ENCODE peak calls at places on chromosomes 13 and 19, in ten cellular contexts. One of them, this sample, is unnamed.

GRCh38 chr19:56119585-56119978 is 1.5 kb downstream of the ZNF787 start:
- DNase-seq in CD4-positive, CD25-positive, alpha-beta regulatory T cell: no peak
- DNase-seq in cardiac muscle cell: no peak
- DNase-seq in activated T-cell treated with anti-CD3 and anti-CD28 coated beads, Interleukin-2, amount 50 U/mL, for 1 hour: no peak
- DNase-seq in choroid plexus epithelial cell: peak
- DNase-seq in LoVo: no peak
- DNase-seq in stimulated activated CD4-positive, alpha-beta T cell treated with anti-CD3 and anti-CD28 coated beads, Interleukin-12 subunit alpha, Interleukin-12 subunit beta, amount 100 ng/mL, for 48 hours: no peak
- DNase-seq in right cardiac atrium: peak
- DNase-seq in T-helper 9 cell: no peak
- DNase-seq in head of caudate nucleus: no peak
- DNase-seq in this sample: no peak

GRCh38 chr19:10328558-10329429 is 4.5 kb downstream of the RAVER1 start:
- DNase-seq in stimulated activated CD4-positive, alpha-beta T cell treated with anti-CD3 and anti-CD28 coated beads, Interleukin-12 subunit alpha, Interleukin-12 subunit beta, amount 100 ng/mL, for 48 hours: no peak
- DNase-seq in choroid plexus epithelial cell: no peak
- DNase-seq in activated T-cell treated with anti-CD3 and anti-CD28 coated beads, Interleukin-2, amount 50 U/mL, for 1 hour: no peak
- DNase-seq in LoVo: no peak
- DNase-seq in right cardiac atrium: peak
- DNase-seq in CD4-positive, CD25-positive, alpha-beta regulatory T cell: no peak
- DNase-seq in head of caudate nucleus: no peak
- DNase-seq in T-helper 9 cell: no peak
- DNase-seq in cardiac muscle cell: no peak
- DNase-seq in this sample: no peak

GRCh38 chr19:46602392-46603194 is 1.5 kb downstream of the CALM3 start:
- DNase-seq in CD4-positive, CD25-positive, alpha-beta regulatory T cell: no peak
- DNase-seq in T-helper 9 cell: no peak
- DNase-seq in head of caudate nucleus: peak
- DNase-seq in right cardiac atrium: peak
- DNase-seq in choroid plexus epithelial cell: no peak
- DNase-seq in LoVo: no peak
- DNase-seq in stimulated activated CD4-positive, alpha-beta T cell treated with anti-CD3 and anti-CD28 coated beads, Interleukin-12 subunit alpha, Interleukin-12 subunit beta, amount 100 ng/mL, for 48 hours: no peak
- DNase-seq in cardiac muscle cell: no peak
- DNase-seq in activated T-cell treated with anti-CD3 and anti-CD28 coated beads, Interleukin-2, amount 50 U/mL, for 1 hour: peak
- DNase-seq in this sample: peak

GRCh38 chr13:35764359-35765015 is 288.0 kb upstream of the MAB21L1 start:
- DNase-seq in head of caudate nucleus: no peak
- DNase-seq in activated T-cell treated with anti-CD3 and anti-CD28 coated beads, Interleukin-2, amount 50 U/mL, for 1 hour: no peak
- DNase-seq in right cardiac atrium: no peak
- DNase-seq in CD4-positive, CD25-positive, alpha-beta regulatory T cell: no peak
- DNase-seq in stimulated activated CD4-positive, alpha-beta T cell treated with anti-CD3 and anti-CD28 coated beads, Interleukin-12 subunit alpha, Interleukin-12 subunit beta, amount 100 ng/mL, for 48 hours: no peak
- DNase-seq in LoVo: no peak
- DNase-seq in choroid plexus epithelial cell: peak
- DNase-seq in T-helper 9 cell: no peak
- DNase-seq in cardiac muscle cell: no peak
- DNase-seq in this sample: no peak

GRCh38 chr13:39108746-39109145 is 70.5 kb downstream of the NHLRC3 start:
- DNase-seq in head of caudate nucleus: no peak
- DNase-seq in activated T-cell treated with anti-CD3 and anti-CD28 coated beads, Interleukin-2, amount 50 U/mL, for 1 hour: no peak
- DNase-seq in stimulated activated CD4-positive, alpha-beta T cell treated with anti-CD3 and anti-CD28 coated beads, Interleukin-12 subunit alpha, Interleukin-12 subunit beta, amount 100 ng/mL, for 48 hours: no peak
- DNase-seq in LoVo: no peak
- DNase-seq in CD4-positive, CD25-positive, alpha-beta regulatory T cell: no peak
- DNase-seq in right cardiac atrium: no peak
- DNase-seq in choroid plexus epithelial cell: no peak
- DNase-seq in T-helper 9 cell: no peak
- DNase-seq in cardiac muscle cell: no peak
- DNase-seq in this sample: no peak

GRCh38 chr19:33402421-33403220 is 29.1 kb downstream of the CEBPG start:
- DNase-seq in head of caudate nucleus: no peak
- DNase-seq in right cardiac atrium: peak
- DNase-seq in stimulated activated CD4-positive, alpha-beta T cell treated with anti-CD3 and anti-CD28 coated beads, Interleukin-12 subunit alpha, Interleukin-12 subunit beta, amount 100 ng/mL, for 48 hours: no peak
- DNase-seq in cardiac muscle cell: no peak
- DNase-seq in T-helper 9 cell: no peak
- DNase-seq in choroid plexus epithelial cell: no peak
- DNase-seq in activated T-cell treated with anti-CD3 and anti-CD28 coated beads, Interleukin-2, amount 50 U/mL, for 1 hour: no peak
- DNase-seq in CD4-positive, CD25-positive, alpha-beta regulatory T cell: no peak
- DNase-seq in LoVo: no peak
- DNase-seq in this sample: peak

GRCh38 chr19:7348587-7349230 is at the start of gene ARHGEF18:
- DNase-seq in CD4-positive, CD25-positive, alpha-beta regulatory T cell: peak
- DNase-seq in choroid plexus epithelial cell: peak
- DNase-seq in head of caudate nucleus: no peak
- DNase-seq in LoVo: no peak
- DNase-seq in stimulated activated CD4-positive, alpha-beta T cell treated with anti-CD3 and anti-CD28 coated beads, Interleukin-12 subunit alpha, Interleukin-12 subunit beta, amount 100 ng/mL, for 48 hours: no peak
- DNase-seq in T-helper 9 cell: no peak
- DNase-seq in right cardiac atrium: peak
- DNase-seq in activated T-cell treated with anti-CD3 and anti-CD28 coated beads, Interleukin-2, amount 50 U/mL, for 1 hour: peak
- DNase-seq in cardiac muscle cell: no peak
- DNase-seq in this sample: no peak

GRCh38 chr19:51407631-51408131 is 9.8 kb downstream of the SIGLEC10 start:
- DNase-seq in LoVo: no peak
- DNase-seq in T-helper 9 cell: no peak
- DNase-seq in choroid plexus epithelial cell: peak
- DNase-seq in head of caudate nucleus: no peak
- DNase-seq in activated T-cell treated with anti-CD3 and anti-CD28 coated beads, Interleukin-2, amount 50 U/mL, for 1 hour: no peak
- DNase-seq in cardiac muscle cell: peak
- DNase-seq in CD4-positive, CD25-positive, alpha-beta regulatory T cell: no peak
- DNase-seq in right cardiac atrium: no peak
- DNase-seq in stimulated activated CD4-positive, alpha-beta T cell treated with anti-CD3 and anti-CD28 coated beads, Interleukin-12 subunit alpha, Interleukin-12 subunit beta, amount 100 ng/mL, for 48 hours: no peak
- DNase-seq in this sample: peak

GRCh38 chr19:31676271-31677004 is 327.2 kb upstream of the TSHZ3 start:
- DNase-seq in choroid plexus epithelial cell: no peak
- DNase-seq in head of caudate nucleus: no peak
- DNase-seq in cardiac muscle cell: peak
- DNase-seq in stimulated activated CD4-positive, alpha-beta T cell treated with anti-CD3 and anti-CD28 coated beads, Interleukin-12 subunit alpha, Interleukin-12 subunit beta, amount 100 ng/mL, for 48 hours: peak
- DNase-seq in activated T-cell treated with anti-CD3 and anti-CD28 coated beads, Interleukin-2, amount 50 U/mL, for 1 hour: no peak
- DNase-seq in right cardiac atrium: no peak
- DNase-seq in CD4-positive, CD25-positive, alpha-beta regulatory T cell: no peak
- DNase-seq in T-helper 9 cell: no peak
- DNase-seq in LoVo: no peak
- DNase-seq in this sample: no peak

GRCh38 chr13:35309711-35310110 is 166.8 kb downstream of the MAB21L1 start:
- DNase-seq in choroid plexus epithelial cell: no peak
- DNase-seq in stimulated activated CD4-positive, alpha-beta T cell treated with anti-CD3 and anti-CD28 coated beads, Interleukin-12 subunit alpha, Interleukin-12 subunit beta, amount 100 ng/mL, for 48 hours: no peak
- DNase-seq in CD4-positive, CD25-positive, alpha-beta regulatory T cell: no peak
- DNase-seq in LoVo: no peak
- DNase-seq in head of caudate nucleus: no peak
- DNase-seq in cardiac muscle cell: no peak
- DNase-seq in activated T-cell treated with anti-CD3 and anti-CD28 coated beads, Interleukin-2, amount 50 U/mL, for 1 hour: no peak
- DNase-seq in right cardiac atrium: no peak
- DNase-seq in T-helper 9 cell: no peak
- DNase-seq in this sample: no peak